ENCODE peak calls at places on chromosomes 2 and 18, in six cellular contexts. Q, L, F, H, Y and J are unnamed samples.

GRCh38 chr2:83104202-83104601 is 1354.9 kb downstream of the SUCLG1 start:
- DNase-seq in Q (no peak), L (no peak), F (no peak), H (no peak), Y (no peak), J (no peak)

GRCh38 chr2:181784556-181784955 is 104.2 kb upstream of the NEUROD1 start:
- DNase-seq in Q (no peak), L (no peak), F (no peak), H (peak; percentile 42), Y (no peak), J (no peak)

GRCh38 chr2:7154666-7155065 is 237.5 kb downstream of the RNF144A start:
- DNase-seq in Q (no peak), L (no peak), F (no peak), H (no peak), Y (no peak), J (no peak)

GRCh38 chr2:128486640-128487375 is 168.1 kb upstream of the HS6ST1 start:
- DNase-seq in Q (no peak), L (no peak), F (no peak), H (no peak), Y (no peak), J (no peak)

GRCh38 chr2:191930205-191930604 is 83.3 kb upstream of the CAVIN2 start:
- DNase-seq in Q (no peak), L (no peak), F (no peak), H (no peak), Y (no peak), J (no peak)

GRCh38 chr2:76980067-76980466 is 542.1 kb downstream of the LRRTM4 start:
- DNase-seq in Q (no peak), L (no peak), F (no peak), H (no peak), Y (no peak), J (no peak)

GRCh38 chr2:240903191-240904060 is 2.7 kb upstream of the CROCC2 start:
- DNase-seq in Q (no peak), L (no peak), F (no peak), H (no peak), Y (no peak), J (no peak)

GRCh38 chr2:105812180-105813044 is 67.7 kb downstream of the NCK2 start:
- DNase-seq in Q (peak; percentile 61), L (no peak), F (no peak), H (no peak), Y (peak; percentile 64), J (peak; percentile 93)

GRCh38 chr2:71620116-71620515 is 166.8 kb downstream of the DYSF start:
- DNase-seq in Q (no peak), L (peak; percentile 19), F (no peak), H (no peak), Y (no peak), J (no peak)

GRCh38 chr2:114281188-114281587 is 161.3 kb upstream of the DPP10 start:
- DNase-seq in Q (no peak), L (no peak), F (no peak), H (no peak), Y (no peak), J (no peak)

GRCh38 chr18:37156330-37156942 is 327.5 kb downstream of the KIAA1328 start:
- DNase-seq in Q (no peak), L (no peak), F (no peak), H (no peak), Y (no peak), J (no peak)

GRCh38 chr2:21165350-21165749 is 41.6 kb downstream of the TDRD15 start:
- DNase-seq in Q (no peak), L (no peak), F (no peak), H (no peak), Y (no peak), J (no peak)

GRCh38 chr2:23533014-23533730 is 148.2 kb downstream of the KLHL29 start:
- DNase-seq in Q (no peak), L (no peak), F (no peak), H (no peak), Y (no peak), J (no peak)

GRCh38 chr2:892401-892800 is 58.2 kb upstream of the SNTG2 start:
- DNase-seq in Q (no peak), L (peak; percentile 6), F (no peak), H (no peak), Y (no peak), J (no peak)

GRCh38 chr2:64524604-64525322 is 635 bp downstream of the AFTPH start:
- DNase-seq in Q (no peak), L (peak; percentile 34), F (no peak), H (no peak), Y (no peak), J (no peak)

GRCh38 chr18:79853303-79853992 is 55.7 kb downstream of the KCNG2 start:
- DNase-seq in Q (peak; percentile 14), L (no peak), F (no peak), H (no peak), Y (no peak), J (no peak)

GRCh38 chr2:227824711-227825110 is 11.1 kb downstream of the CCL20 start:
- DNase-seq in Q (no peak), L (no peak), F (no peak), H (no peak), Y (no peak), J (no peak)

GRCh38 chr2:224850081-224850480 is 133.9 kb upstream of the CCDC195 start:
- DNase-seq in Q (no peak), L (no peak), F (no peak), H (no peak), Y (no peak), J (no peak)

GRCh38 chr2:66024396-66024795 is 410.5 kb upstream of the MEIS1 start:
- DNase-seq in Q (no peak), L (no peak), F (no peak), H (no peak), Y (no peak), J (no peak)

GRCh38 chr2:38398739-38399138 is 21.7 kb upstream of the ATL2 start:
- DNase-seq in Q (no peak), L (no peak), F (no peak), H (no peak), Y (no peak), J (no peak)

GRCh38 chr2:75494137-75494769 is 66.5 kb downstream of the EVA1A start:
- DNase-seq in Q (no peak), L (no peak), F (no peak), H (no peak), Y (no peak), J (no peak)

GRCh38 chr2:4618141-4618540 is 914.8 kb downstream of the DCDC2C start:
- DNase-seq in Q (no peak), L (no peak), F (no peak), H (no peak), Y (no peak), J (no peak)

GRCh38 chr2:215437614-215438013 is 1.7 kb upstream of the FN1 start:
- DNase-seq in Q (no peak), L (no peak), F (no peak), H (no peak), Y (no peak), J (no peak)

GRCh38 chr2:215439980-215440512 is 4.2 kb upstream of the FN1 start:
- DNase-seq in Q (no peak), L (no peak), F (no peak), H (no peak), Y (no peak), J (no peak)

GRCh38 chr2:215436705-215437570 is 1.1 kb upstream of the FN1 start:
- DNase-seq in Q (no peak), L (no peak), F (peak; percentile 60), H (no peak), Y (no peak), J (no peak)

GRCh38 chr2:215441560-215442391 is 5.9 kb upstream of the FN1 start:
- DNase-seq in Q (no peak), L (no peak), F (no peak), H (peak; percentile 84), Y (no peak), J (no peak)

GRCh38 chr2:215439404-215439803 is 3.5 kb upstream of the FN1 start:
- DNase-seq in Q (no peak), L (no peak), F (no peak), H (no peak), Y (no peak), J (no peak)
- H3K4me3 ChIP-seq in Q (no peak overlapping the region), L (no peak overlapping the region), F (no peak overlapping the region), H (no peak overlapping the region), Y (no peak overlapping the region), J (no peak overlapping the region)

DNA sequence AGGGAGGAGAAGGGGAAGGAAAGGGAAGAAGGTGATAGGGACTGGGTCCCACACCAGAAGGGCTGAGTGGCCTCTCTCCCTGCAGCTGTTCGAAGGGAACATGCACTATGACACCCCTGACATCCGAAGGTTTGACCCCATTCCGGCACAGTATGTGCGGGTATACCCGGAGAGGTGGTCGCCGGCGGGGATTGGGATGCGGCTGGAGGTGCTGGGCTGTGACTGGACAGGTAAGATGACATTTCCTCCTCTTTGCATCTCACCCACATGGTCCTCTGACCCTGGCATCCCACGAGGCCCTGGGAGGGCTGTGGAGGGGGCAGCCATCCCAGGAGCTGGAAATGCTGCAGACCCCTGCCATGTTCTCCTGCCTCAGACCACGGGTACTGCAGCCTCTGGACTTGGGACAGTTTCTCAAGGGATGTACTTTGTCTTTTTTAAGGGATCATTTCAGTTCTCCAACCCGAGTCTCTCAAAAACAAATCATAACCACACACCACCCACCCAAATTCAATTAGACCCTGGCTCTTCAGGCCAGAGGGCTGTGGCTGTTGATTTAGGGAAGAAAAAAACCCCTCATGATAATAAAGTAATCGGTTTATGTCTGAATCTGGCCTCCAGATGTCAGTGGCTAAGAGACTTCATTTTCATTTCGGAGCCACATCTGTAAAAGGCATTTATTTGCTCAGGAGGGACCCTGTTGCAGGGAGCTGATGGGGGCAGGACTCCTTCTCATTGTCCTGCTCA is 63.5 kb downstream of the NRP2 start:
- DNase-seq in Q (no peak), L (no peak), F (no peak), H (no peak), Y (no peak), J (no peak)
- TF ChIP-seq CTCF in Q (no peak), L (no peak), F (no peak), H (no peak), Y (no peak), J (no peak)

DNA sequence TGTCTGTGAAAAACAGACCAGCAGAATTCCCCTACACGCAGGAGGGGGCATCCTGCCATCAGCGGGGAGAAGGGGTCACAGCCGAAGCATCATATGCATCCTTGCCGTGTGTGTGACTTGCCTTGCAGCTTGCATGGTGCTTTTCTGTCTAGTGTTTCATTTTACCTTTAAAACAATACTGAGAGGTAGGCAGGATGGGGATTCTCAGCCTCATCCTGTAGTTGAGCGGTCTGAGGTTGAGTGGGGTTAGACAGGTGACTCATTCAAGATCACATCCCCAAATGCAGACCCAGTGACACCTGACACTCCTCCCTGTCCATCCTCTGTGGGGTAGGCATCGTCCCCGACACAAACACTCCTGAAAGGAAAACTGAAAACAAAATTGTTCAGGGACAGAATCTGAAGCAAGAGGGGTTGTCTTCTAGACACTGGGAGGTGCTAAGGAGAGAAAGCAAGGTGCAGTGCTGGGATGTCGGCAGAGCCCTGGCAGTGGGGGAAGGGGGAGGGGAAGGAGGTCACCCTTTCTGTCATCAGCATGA is 7.9 kb downstream of the ARL4C start:
- DNase-seq in Q (no peak), L (no peak), F (no peak), H (no peak), Y (no peak), J (no peak)
- H3K4me3 ChIP-seq in Q (no peak overlapping the region), L (no peak overlapping the region), F (no peak overlapping the region), H (no peak overlapping the region), Y (no peak overlapping the region), J (no peak overlapping the region)

DNA sequence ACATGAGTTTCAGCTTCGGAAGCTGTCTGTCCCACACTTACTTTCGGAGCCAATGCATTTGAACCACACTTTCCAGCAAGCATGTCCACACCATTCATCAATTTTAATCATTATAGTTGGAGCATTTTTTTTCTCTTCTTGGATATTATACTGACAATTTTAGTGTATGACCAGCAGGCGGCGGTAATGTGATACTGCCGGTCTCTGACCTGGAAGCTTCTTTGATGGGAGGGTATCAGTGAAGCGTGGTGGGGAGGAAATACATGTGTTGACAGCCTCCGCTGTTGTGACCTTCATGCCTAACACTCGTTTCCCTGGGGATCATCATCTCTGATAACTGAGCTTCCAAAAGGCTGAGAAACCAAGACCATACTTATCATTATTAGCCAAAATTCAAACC is 231.7 kb downstream of the GBX2 start:
- DNase-seq in Q (no peak), L (no peak), F (no peak), H (no peak), Y (no peak), J (no peak)
- TF ChIP-seq CTCF in Q (no peak), L (no peak), F (no peak), H (peak; percentile 16), Y (peak; percentile 40), J (peak; percentile 35)